ENCODE peak calls at places on chromosome 22, in four cellular contexts. X, D, J and F are unnamed samples.

GRCh38 chr22:25085930-25086901 is 113.4 kb upstream of the CRYBB3 start:
- DNase-seq in X (no peak), D (no peak), J (peak; percentile 83), F (peak; percentile 37)

GRCh38 chr22:27880778-27881394 is 38.2 kb downstream of the PITPNB start:
- DNase-seq in X (peak; percentile 80), D (peak; percentile 89), J (peak; percentile 39), F (no peak)

GRCh38 chr22:37533995-37534394 is 14.8 kb upstream of the CARD10 start:
- DNase-seq in X (no peak), D (peak; percentile 84), J (no peak), F (no peak)

GRCh38 chr22:34135749-34136148 is 215.5 kb upstream of the LARGE1 start:
- DNase-seq in X (no peak), D (no peak), J (no peak), F (no peak)

GRCh38 chr22:38755911-38756532 is at the start of gene SUN2:
- DNase-seq in X (peak; percentile 72), D (peak; percentile 82), J (peak; percentile 95), F (peak; percentile 93)

GRCh38 chr22:17085277-17086091 is 684 bp downstream of the IL17RA start:
- DNase-seq in X (no peak), D (peak; percentile 4), J (peak; percentile 39), F (peak; percentile 52)

GRCh38 chr22:40628354-40629042 is 8.0 kb downstream of the MRTFA start:
- DNase-seq in X (no peak), D (peak; percentile 52), J (no peak), F (no peak)

GRCh38 chr22:37229012-37229804 is 14.9 kb downstream of the RAC2 start:
- DNase-seq in X (no peak), D (peak; percentile 90), J (no peak), F (no peak)

GRCh38 chr22:27885977-27886842 is 32.8 kb downstream of the PITPNB start:
- DNase-seq in X (peak; percentile 42), D (peak; percentile 94), J (peak; percentile 40), F (no peak)

GRCh38 chr22:44272330-44272729 is 40.4 kb downstream of the SHISAL1 start:
- DNase-seq in X (no peak), D (no peak), J (no peak), F (peak; percentile 12)

GRCh38 chr22:22079404-22080148 is 97.0 kb upstream of the TOP3B start:
- DNase-seq in X (no peak), D (no peak), J (no peak), F (no peak)

GRCh38 chr22:36998620-36999351 is 20.5 kb downstream of the TST start:
- DNase-seq in X (no peak), D (no peak), J (no peak), F (no peak)

GRCh38 chr22:31313366-31314147 is 21.3 kb upstream of the PIK3IP1 start:
- DNase-seq in X (peak; percentile 47), D (peak; percentile 67), J (peak; percentile 76), F (peak; percentile 97)

GRCh38 chr22:25420471-25420924 is 144.0 kb upstream of the GRK3 start:
- DNase-seq in X (no peak), D (no peak), J (no peak), F (no peak)

GRCh38 chr22:38572065-38572464 is 2.1 kb upstream of the DMC1 start:
- DNase-seq in X (peak; percentile 69), D (peak; percentile 71), J (no peak), F (no peak)

GRCh38 chr22:40668611-40669390 is 10.5 kb upstream of the MCHR1 start:
- DNase-seq in X (no peak), D (peak; percentile 78), J (no peak), F (no peak)

GRCh38 chr22:38756631-38757463 is 1.0 kb upstream of the SUN2 start:
- DNase-seq in X (no peak), D (no peak), J (no peak), F (no peak)

GRCh38 chr22:27513021-27513420 is 288.5 kb downstream of the MN1 start:
- DNase-seq in X (no peak), D (no peak), J (no peak), F (no peak)

GRCh38 chr22:36234919-36235318 is 4.4 kb downstream of the APOL2 start:
- DNase-seq in X (no peak), D (no peak), J (no peak), F (no peak)

GRCh38 chr22:36221799-36222751 is 17.3 kb downstream of the APOL2 start:
- DNase-seq in X (peak; percentile 52), D (peak; percentile 48), J (no peak), F (peak; percentile 68)

GRCh38 chr22:25726241-25726640 is 15.7 kb upstream of the MYO18B start:
- DNase-seq in X (no peak), D (peak; percentile 24), J (no peak), F (no peak)

GRCh38 chr22:48305726-48306235 is 1521.9 kb downstream of the BRD1 start:
- DNase-seq in X (no peak), D (no peak), J (no peak), F (no peak)

GRCh38 chr22:22485524-22485923 is 23.0 kb downstream of the ZNF280B start:
- DNase-seq in X (no peak), D (no peak), J (no peak), F (no peak)

GRCh38 chr22:36182871-36183270 is 18.7 kb downstream of the APOL4 start:
- DNase-seq in X (no peak), D (no peak), J (no peak), F (no peak)

GRCh38 chr22:24289138-24289537 is 18.5 kb downstream of the SPECC1L start:
- DNase-seq in X (no peak), D (peak; percentile 91), J (no peak), F (no peak)

GRCh38 chr22:38314992-38315800 is 2.0 kb downstream of the CSNK1E start:
- DNase-seq in X (no peak), D (peak; percentile 29), J (no peak), F (no peak)

GRCh38 chr22:36027579-36027959 is 1.1 kb downstream of the RBFOX2 start:
- DNase-seq in X (no peak), D (no peak), J (no peak), F (no peak)

GRCh38 chr22:38097058-38097457 is 13.1 kb upstream of the SLC16A8 start:
- DNase-seq in X (no peak), D (no peak), J (no peak), F (no peak)

GRCh38 chr22:23270212-23270733 is 90.0 kb downstream of the BCR start:
- DNase-seq in X (no peak), D (peak; percentile 27), J (no peak), F (no peak)

GRCh38 chr22:36835903-36836302 is 19.1 kb upstream of the PVALB start:
- DNase-seq in X (no peak), D (no peak), J (no peak), F (no peak)

GRCh38 chr22:36052505-36052941 is 23.9 kb upstream of the RBFOX2 start:
- DNase-seq in X (no peak), D (no peak), J (no peak), F (no peak)

GRCh38 chr22:38311331-38311635 is 6.0 kb downstream of the CSNK1E start:
- DNase-seq in X (no peak), D (no peak), J (no peak), F (no peak)

GRCh38 chr22:44489817-44490216 is 8.2 kb downstream of the RTL6 start:
- DNase-seq in X (no peak), D (no peak), J (no peak), F (no peak)

GRCh38 chr22:47293368-47294221 is 531.1 kb downstream of the TBC1D22A start:
- DNase-seq in X (no peak), D (no peak), J (peak; percentile 7), F (peak; percentile 24)

GRCh38 chr22:43917523-43917922 is 6.1 kb upstream of the PNPLA3 start:
- DNase-seq in X (no peak), D (peak; percentile 6), J (no peak), F (no peak)

GRCh38 chr22:24565077-24565476 is 9.3 kb downstream of the SNRPD3 start:
- DNase-seq in X (no peak), D (no peak), J (no peak), F (no peak)

GRCh38 chr22:38870312-38870741 is 1.7 kb downstream of the CBX6 start:
- DNase-seq in X (peak; percentile 81), D (peak; percentile 82), J (peak; percentile 89), F (peak; percentile 92)

GRCh38 chr22:38172489-38173155 is 9.0 kb downstream of the PLA2G6 start:
- DNase-seq in X (no peak), D (peak; percentile 62), J (peak; percentile 87), F (no peak)

GRCh38 chr22:24247564-24248344 is 2.9 kb upstream of the GGT5 start:
- DNase-seq in X (peak; percentile 62), D (peak; percentile 98), J (peak; percentile 88), F (peak; percentile 94)

GRCh38 chr22:25134028-25134427 is 65.6 kb upstream of the CRYBB3 start:
- DNase-seq in X (no peak), D (no peak), J (no peak), F (no peak)

GRCh38 chr22:29267858-29268510 is at the start of the genes EWSR1 and RHBDD3:
- DNase-seq in X (peak; percentile 87), D (peak; percentile 98), J (peak; percentile 95), F (peak; percentile 97)
- H3K4me1 ChIP-seq in X (peaks cover 35% of the 10 kb centered on the region), D (peaks cover 27% of the 10 kb centered on the region), J (peaks cover 55% of the 10 kb centered on the region), F (peaks cover 11% of the 10 kb centered on the region)

GRCh38 chr22:20545681-20546521 is 38.5 kb downstream of the MED15 start:
- DNase-seq in X (no peak), D (no peak), J (no peak), F (no peak)

GRCh38 chr22:20548806-20549205 is 41.4 kb downstream of the MED15 start:
- DNase-seq in X (no peak), D (no peak), J (no peak), F (no peak)

GRCh38 chr22:20546541-20546950 is 39.1 kb downstream of the MED15 start:
- DNase-seq in X (no peak), D (no peak), J (no peak), F (no peak)

GRCh38 chr22:20549232-20549841 is 41.9 kb downstream of the MED15 start:
- DNase-seq in X (no peak), D (no peak), J (no peak), F (peak; percentile 55)

DNA sequence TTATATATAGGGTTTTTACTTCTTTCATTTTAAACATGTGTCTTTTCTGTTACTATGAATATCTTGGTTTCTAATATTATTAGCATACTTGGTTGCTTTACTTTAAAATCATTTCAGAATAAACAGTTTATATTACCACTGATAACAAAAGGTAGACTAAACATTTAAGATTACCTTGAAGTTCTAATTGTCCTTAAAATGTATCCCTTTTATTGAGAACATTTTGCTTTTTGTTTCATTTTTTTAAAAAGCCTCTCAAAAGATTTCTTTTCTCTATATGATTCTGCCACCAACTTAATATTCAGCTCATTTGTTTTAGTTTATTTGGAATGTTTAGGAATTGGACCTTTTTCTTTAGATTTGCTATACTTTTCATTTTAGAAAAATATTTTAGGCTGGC is 39.6 kb downstream of the MED15 start:
- DNase-seq in X (no peak), D (no peak), J (no peak), F (no peak)
- H3K4me1 ChIP-seq in X (no peaks in the 10 kb centered on the region), D (peaks cover 29% of the 10 kb centered on the region), J (peaks cover 47% of the 10 kb centered on the region), F (peaks cover 30% of the 10 kb centered on the region)

DNA sequence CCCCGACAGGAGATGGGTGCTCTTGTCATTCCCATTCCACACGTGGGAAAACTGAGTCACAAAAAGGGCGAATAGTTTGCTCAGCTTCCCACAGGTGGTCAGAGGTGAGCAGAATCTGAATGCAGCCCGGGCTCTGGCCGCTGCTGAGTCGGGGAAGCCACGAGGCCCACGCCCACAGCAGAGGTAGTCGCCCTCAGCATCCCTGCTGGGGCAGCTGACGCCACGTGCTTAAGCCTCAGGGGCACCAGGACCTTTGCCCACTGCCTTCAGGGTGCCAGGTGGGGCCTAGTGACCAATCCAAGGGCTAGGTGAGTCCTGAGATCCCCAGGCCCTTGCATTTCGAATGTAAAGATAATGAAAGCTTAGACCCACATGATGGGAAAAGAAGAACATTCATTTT is 24.2 kb upstream of the ARFGAP3 start:
- DNase-seq in X (no peak), D (no peak), J (no peak), F (no peak)
- H3K4me1 ChIP-seq in X (no peaks in the 10 kb centered on the region), D (no peaks in the 10 kb centered on the region), J (peaks cover 22% of the 10 kb centered on the region), F (no peaks in the 10 kb centered on the region)

GRCh38 chr22:45576730-45577464 is 74.2 kb downstream of the FBLN1 start:
- DNase-seq in X (no peak), D (no peak), J (no peak), F (no peak)
- H3K4me1 ChIP-seq in X (no peaks in the 10 kb centered on the region), D (no peaks in the 10 kb centered on the region), J (no peaks in the 10 kb centered on the region), F (no peaks in the 10 kb centered on the region)